ENCODE peak calls at places on chromosomes 2 and 18, in four cellular contexts. One of them, this sample, is unnamed.
A peak's percentile ranks its signal among the peaks of the same experiment; 100 is the strongest.

GRCh38 chr2:25879133-25879730 is 945 bp upstream of the ASXL2 start:
- DNase-seq in IMR-90: peak; percentile 77
- DNase-seq in Peyer's patch: no peak
- DNase-seq in AG10803: peak; percentile 60
- DNase-seq in this sample: peak; percentile 80

GRCh38 chr2:64225491-64225890 is 81.3 kb upstream of the PELI1 start:
- DNase-seq in Peyer's patch: no peak
- DNase-seq in AG10803: peak; percentile 11
- DNase-seq in IMR-90: no peak
- DNase-seq in this sample: peak; percentile 54

GRCh38 chr18:21678897-21679296 is 25.7 kb downstream of the ABHD3 start:
- DNase-seq in Peyer's patch: no peak
- DNase-seq in AG10803: no peak
- DNase-seq in IMR-90: no peak
- DNase-seq in this sample: no peak

GRCh38 chr2:119760876-119761275 is 1.2 kb downstream of the PTPN4 start:
- DNase-seq in AG10803: peak; percentile 41
- DNase-seq in IMR-90: peak; percentile 44
- DNase-seq in Peyer's patch: no peak
- DNase-seq in this sample: peak; percentile 46

GRCh38 chr2:239935789-239936758 is 89.1 kb downstream of the NDUFA10 start:
- DNase-seq in IMR-90: no peak
- DNase-seq in AG10803: no peak
- DNase-seq in Peyer's patch: no peak
- DNase-seq in this sample: no peak

GRCh38 chr2:102736174-102736606 is 25.6 kb upstream of the TMEM182 start:
- DNase-seq in Peyer's patch: no peak
- DNase-seq in AG10803: peak; percentile 13
- DNase-seq in IMR-90: peak; percentile 20
- DNase-seq in this sample: peak; percentile 17

GRCh38 chr2:207530160-207531023 is 630 bp downstream of the CREB1 start:
- DNase-seq in Peyer's patch: peak; percentile 48
- DNase-seq in AG10803: peak; percentile 40
- DNase-seq in IMR-90: no peak
- DNase-seq in this sample: peak; percentile 43

GRCh38 chr2:84938194-84938879 is 32.6 kb upstream of the KCMF1 start:
- DNase-seq in AG10803: peak; percentile 71
- DNase-seq in Peyer's patch: no peak
- DNase-seq in IMR-90: no peak
- DNase-seq in this sample: peak; percentile 38

GRCh38 chr2:62458206-62459035 is 47.6 kb downstream of the TMEM17 start:
- DNase-seq in Peyer's patch: no peak
- DNase-seq in AG10803: peak; percentile 68
- DNase-seq in IMR-90: no peak
- DNase-seq in this sample: peak; percentile 5

GRCh38 chr2:199467462-199467822 is 9.7 kb upstream of the SATB2 start:
- DNase-seq in AG10803: no peak
- DNase-seq in Peyer's patch: no peak
- DNase-seq in IMR-90: no peak
- DNase-seq in this sample: no peak

GRCh38 chr2:221848286-221848685 is 276.2 kb upstream of the EPHA4 start:
- DNase-seq in AG10803: no peak
- DNase-seq in Peyer's patch: no peak
- DNase-seq in IMR-90: no peak
- DNase-seq in this sample: no peak

GRCh38 chr2:70118798-70119454 is 31.6 kb downstream of the PCBP1 start:
- DNase-seq in IMR-90: no peak
- DNase-seq in AG10803: no peak
- DNase-seq in Peyer's patch: no peak
- DNase-seq in this sample: no peak

GRCh38 chr2:222751821-222752719 is 80.6 kb downstream of the MOGAT1 start:
- DNase-seq in Peyer's patch: no peak
- DNase-seq in IMR-90: no peak
- DNase-seq in AG10803: no peak
- DNase-seq in this sample: no peak

GRCh38 chr2:1743396-1744150 is 742 bp downstream of the PXDN start:
- DNase-seq in AG10803: peak; percentile 66
- DNase-seq in IMR-90: peak; percentile 56
- DNase-seq in Peyer's patch: peak; percentile 5
- DNase-seq in this sample: peak; percentile 56

GRCh38 chr2:43323810-43324588 is 97.6 kb upstream of the ZFP36L2 start:
- DNase-seq in AG10803: no peak
- DNase-seq in IMR-90: no peak
- DNase-seq in Peyer's patch: no peak
- DNase-seq in this sample: peak; percentile 55

GRCh38 chr18:49073431-49073830 is 122.7 kb upstream of the SMAD7 start:
- DNase-seq in Peyer's patch: no peak
- DNase-seq in IMR-90: no peak
- DNase-seq in AG10803: peak; percentile 37
- DNase-seq in this sample: peak; percentile 8

GRCh38 chr2:127605691-127606277 is 40.2 kb upstream of the GPR17 start:
- DNase-seq in Peyer's patch: no peak
- DNase-seq in AG10803: no peak
- DNase-seq in IMR-90: no peak
- DNase-seq in this sample: no peak

GRCh38 chr2:239053801-239054503 is 206.1 kb downstream of the TWIST2 start:
- DNase-seq in IMR-90: no peak
- DNase-seq in AG10803: no peak
- DNase-seq in Peyer's patch: no peak
- DNase-seq in this sample: no peak

GRCh38 chr2:102385522-102385921 is 29.9 kb downstream of the IL18R1 start:
- DNase-seq in IMR-90: no peak
- DNase-seq in Peyer's patch: no peak
- DNase-seq in AG10803: no peak
- DNase-seq in this sample: no peak

GRCh38 chr2:7427293-7428060 is 510.3 kb downstream of the RNF144A start:
- DNase-seq in Peyer's patch: no peak
- DNase-seq in IMR-90: peak; percentile 51
- DNase-seq in AG10803: peak; percentile 60
- DNase-seq in this sample: peak; percentile 69

GRCh38 chr2:169139993-169140767 is 70.8 kb downstream of the DHRS9 start:
- DNase-seq in Peyer's patch: no peak
- DNase-seq in AG10803: no peak
- DNase-seq in IMR-90: no peak
- DNase-seq in this sample: no peak

GRCh38 chr2:134671498-134671897 is 47.3 kb downstream of the TMEM163 start:
- DNase-seq in AG10803: no peak
- DNase-seq in Peyer's patch: peak; percentile 25
- DNase-seq in IMR-90: no peak
- DNase-seq in this sample: no peak

GRCh38 chr2:177270531-177270930 is 6.0 kb upstream of the NFE2L2 start:
- DNase-seq in AG10803: no peak
- DNase-seq in IMR-90: no peak
- DNase-seq in Peyer's patch: no peak
- DNase-seq in this sample: no peak

GRCh38 chr2:189287982-189288494 is 108.5 kb upstream of the COL5A2 start:
- DNase-seq in AG10803: peak; percentile 86
- DNase-seq in IMR-90: peak; percentile 91
- DNase-seq in Peyer's patch: no peak
- DNase-seq in this sample: peak; percentile 90

GRCh38 chr2:197033222-197033621 is 106.7 kb upstream of the PGAP1 start:
- DNase-seq in IMR-90: no peak
- DNase-seq in AG10803: no peak
- DNase-seq in Peyer's patch: no peak
- DNase-seq in this sample: peak; percentile 39

GRCh38 chr2:128306931-128307460 is 11.7 kb downstream of the HS6ST1 start:
- DNase-seq in IMR-90: no peak
- DNase-seq in Peyer's patch: no peak
- DNase-seq in AG10803: no peak
- DNase-seq in this sample: no peak

GRCh38 chr2:25491966-25492532 is 150.3 kb upstream of the DNMT3A start:
- DNase-seq in AG10803: peak; percentile 51
- DNase-seq in IMR-90: peak; percentile 80
- DNase-seq in Peyer's patch: no peak
- DNase-seq in this sample: peak; percentile 58

GRCh38 chr2:234911271-234911670 is 40.5 kb upstream of the SH3BP4 start:
- DNase-seq in IMR-90: peak; percentile 83
- DNase-seq in Peyer's patch: no peak
- DNase-seq in AG10803: peak; percentile 76
- DNase-seq in this sample: peak; percentile 78

GRCh38 chr2:66534461-66534860 is 99.5 kb downstream of the MEIS1 start:
- DNase-seq in AG10803: no peak
- DNase-seq in Peyer's patch: no peak
- DNase-seq in IMR-90: peak; percentile 61
- DNase-seq in this sample: no peak

GRCh38 chr2:16201876-16202642 is 261.7 kb downstream of the MYCN start:
- DNase-seq in Peyer's patch: no peak
- DNase-seq in IMR-90: no peak
- DNase-seq in AG10803: no peak
- DNase-seq in this sample: no peak

GRCh38 chr2:219368690-219369108 is 19.0 kb downstream of the DNPEP start:
- DNase-seq in Peyer's patch: no peak
- DNase-seq in IMR-90: peak; percentile 90
- DNase-seq in AG10803: peak; percentile 88
- DNase-seq in this sample: peak; percentile 30

GRCh38 chr2:133123912-133124311 is 444.4 kb downstream of the NCKAP5 start:
- DNase-seq in AG10803: no peak
- DNase-seq in IMR-90: no peak
- DNase-seq in Peyer's patch: no peak
- DNase-seq in this sample: no peak

GRCh38 chr2:138112536-138112935 is 148.3 kb downstream of the HNMT start:
- DNase-seq in AG10803: no peak
- DNase-seq in IMR-90: no peak
- DNase-seq in Peyer's patch: no peak
- DNase-seq in this sample: peak; percentile 13

GRCh38 chr2:54947596-54948519 is 102.4 kb downstream of the RTN4 start:
- DNase-seq in AG10803: no peak
- DNase-seq in IMR-90: no peak
- DNase-seq in Peyer's patch: no peak
- DNase-seq in this sample: no peak

GRCh38 chr2:161414385-161415040 is 1.6 kb upstream of the TBR1 start:
- DNase-seq in Peyer's patch: no peak
- DNase-seq in IMR-90: peak; percentile 11
- DNase-seq in AG10803: peak; percentile 12
- DNase-seq in this sample: peak; percentile 26
- H3K4me3 ChIP-seq in Peyer's patch: peak overlapping the region; percentile 23
- H3K4me3 ChIP-seq in IMR-90: peak overlapping the region; percentile 43
- H3K4me3 ChIP-seq in AG10803: peak overlapping the region; percentile 56
- H3K4me3 ChIP-seq in this sample: peak overlapping the region; percentile 48

GRCh38 chr18:31042068-31042390 is 513 bp downstream of the DSC3 start:
- DNase-seq in Peyer's patch: no peak
- DNase-seq in IMR-90: no peak
- DNase-seq in AG10803: no peak
- DNase-seq in this sample: no peak
- H3K4me3 ChIP-seq in Peyer's patch: no peak overlapping the region
- H3K4me3 ChIP-seq in IMR-90: no peak overlapping the region
- H3K4me3 ChIP-seq in AG10803: no peak overlapping the region
- H3K4me3 ChIP-seq in this sample: no peak overlapping the region

GRCh38 chr2:37827911-37828411 is 97.1 kb upstream of the RMDN2 start:
- DNase-seq in AG10803: peak; percentile 93
- DNase-seq in IMR-90: peak; percentile 89
- DNase-seq in Peyer's patch: no peak
- DNase-seq in this sample: peak; percentile 67
- H3K4me3 ChIP-seq in AG10803: peak overlapping the region; percentile 13
- H3K4me3 ChIP-seq in IMR-90: no peak overlapping the region
- H3K4me3 ChIP-seq in Peyer's patch: no peak overlapping the region
- H3K4me3 ChIP-seq in this sample: no peak overlapping the region

DNA sequence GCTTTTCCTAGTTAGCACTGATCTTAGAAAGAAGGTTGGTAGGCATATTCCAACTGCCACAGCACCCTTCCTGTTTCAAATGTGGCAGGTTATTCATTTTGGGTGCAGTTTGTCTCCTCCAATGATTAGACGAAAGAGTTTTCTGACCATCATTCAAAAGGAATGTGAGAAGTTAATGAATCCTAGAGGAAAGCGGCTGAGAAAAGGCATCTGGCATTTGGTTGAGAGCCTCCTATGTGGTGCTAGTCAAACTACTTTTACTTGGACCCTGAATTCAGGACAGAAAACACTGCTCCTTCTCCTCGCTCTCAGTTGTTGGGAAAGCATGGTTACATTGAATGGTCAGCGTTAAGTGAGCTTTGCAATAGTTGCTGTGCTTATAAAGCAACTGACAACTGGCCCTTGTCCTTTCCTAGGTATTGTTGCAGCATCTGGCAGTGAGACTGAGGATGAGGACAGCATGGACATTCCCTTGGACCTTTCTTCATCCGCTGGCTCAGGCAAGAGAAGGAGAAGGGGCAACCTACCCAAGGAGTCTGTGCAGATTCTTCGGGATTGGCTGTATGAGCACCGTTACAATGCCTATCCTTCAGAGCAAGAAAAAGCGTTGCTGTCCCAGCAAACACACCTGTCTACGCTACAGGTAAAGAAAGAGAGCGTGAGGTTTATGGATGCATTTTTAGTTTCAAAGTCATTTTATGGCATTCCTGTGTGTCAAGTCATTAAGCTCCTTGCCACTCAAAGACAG is 6.1 kb downstream of the TGIF1 start:
- DNase-seq in Peyer's patch: no peak
- DNase-seq in AG10803: peak; percentile 66
- DNase-seq in IMR-90: peak; percentile 54
- DNase-seq in this sample: peak; percentile 56
- H3K4me3 ChIP-seq in Peyer's patch: no peak overlapping the region
- H3K4me3 ChIP-seq in AG10803: peak overlapping the region; percentile 15
- H3K4me3 ChIP-seq in IMR-90: no peak overlapping the region
- H3K4me3 ChIP-seq in this sample: no peak overlapping the region